ENCODE peak calls at places on chromosomes 3 and 15, in six cellular contexts. E is heart left ventricle; Y is CD8-positive, alpha-beta memory T cell; J is stimulated activated CD4-positive, alpha-beta T cell treated with anti-CD3 and anti-CD28 coated beads, TNF-alpha, amount 100 ng/mL, for 1 hour; I is RPMI7951; D is GM19239. L is an unnamed sample.

GRCh38 chr15:96336045-96336642 is 5.6 kb downstream of the NR2F2 start:
- DNase-seq in E (no peak), Y (no peak), J (no peak), I (no peak), D (no peak), L (no peak)

GRCh38 chr3:40505599-40506462 is at the start of gene ZNF620:
- DNase-seq in E (peak), Y (peak), J (peak), I (peak), D (peak), L (peak)

GRCh38 chr3:14633819-14634424 is 17.6 kb upstream of the CCDC174 start:
- DNase-seq in E (peak), Y (peak), J (peak), I (peak), D (peak), L (peak)

GRCh38 chr3:25782938-25783660 is at the start of gene NGLY1:
- DNase-seq in E (peak), Y (peak), J (peak), I (peak), D (peak), L (peak)

GRCh38 chr3:53794597-53794996 is 51.6 kb downstream of the CHDH start:
- DNase-seq in E (no peak), Y (no peak), J (no peak), I (no peak), D (no peak), L (no peak)

GRCh38 chr15:41927516-41927915 is 33.7 kb upstream of the SPTBN5 start:
- DNase-seq in E (no peak), Y (no peak), J (no peak), I (no peak), D (no peak), L (no peak)

GRCh38 chr3:180926526-180926925 is 14.1 kb downstream of the FXR1 start:
- DNase-seq in E (no peak), Y (no peak), J (no peak), I (no peak), D (no peak), L (no peak)

GRCh38 chr3:73259841-73260240 is 198.4 kb downstream of the EBLN2 start:
- DNase-seq in E (no peak), Y (no peak), J (no peak), I (no peak), D (no peak), L (no peak)

GRCh38 chr3:160771811-160772459 is 15.9 kb downstream of the PPM1L start:
- DNase-seq in E (no peak), Y (no peak), J (no peak), I (no peak), D (no peak), L (no peak)

GRCh38 chr3:42731476-42732195 is 29.0 kb upstream of the HHATL start:
- DNase-seq in E (no peak), Y (no peak), J (no peak), I (no peak), D (no peak), L (no peak)

GRCh38 chr3:185717121-185717520 is 107.7 kb downstream of the IGF2BP2 start:
- DNase-seq in E (no peak), Y (no peak), J (no peak), I (peak), D (no peak), L (no peak)

GRCh38 chr3:112848196-112848595 is 1.5 kb upstream of the CD200R1L start:
- DNase-seq in E (no peak), Y (no peak), J (no peak), I (no peak), D (no peak), L (no peak)

GRCh38 chr3:52202384-52203077 is 4.6 kb downstream of the ALAS1 start:
- DNase-seq in E (no peak), Y (no peak), J (no peak), I (no peak), D (no peak), L (peak)

GRCh38 chr3:22779737-22780136 is 423.4 kb upstream of the UBE2E2 start:
- DNase-seq in E (no peak), Y (no peak), J (no peak), I (no peak), D (no peak), L (no peak)

GRCh38 chr3:162441716-162442115 is 945.1 kb downstream of the OTOL1 start:
- DNase-seq in E (no peak), Y (no peak), J (no peak), I (peak), D (no peak), L (no peak)

GRCh38 chr15:87844031-87844430 is 412.5 kb downstream of the NTRK3 start:
- DNase-seq in E (no peak), Y (no peak), J (no peak), I (no peak), D (no peak), L (no peak)

GRCh38 chr15:56261854-56262509 is 18.3 kb upstream of the RFX7 start:
- DNase-seq in E (no peak), Y (no peak), J (no peak), I (peak), D (no peak), L (no peak)

GRCh38 chr3:33884204-33884561 is 85.8 kb downstream of the PDCD6IP start:
- DNase-seq in E (peak), Y (no peak), J (no peak), I (peak), D (no peak), L (no peak)